ENCODE peak calls at places on chromosomes 12 and 14, in six cellular contexts. I, G, J, W, Z and S are unnamed samples.

GRCh38 chr14:32514236-32514635 is 185.1 kb downstream of the AKAP6 start:
- DNase-seq in W (peak), J (no peak), Z (peak), I (no peak), G (no peak), S (no peak)

GRCh38 chr12:89884365-89884915 is 175.8 kb upstream of the ATP2B1 start:
- DNase-seq in W (no peak), J (no peak), Z (peak), I (no peak), G (no peak), S (no peak)

GRCh38 chr12:12836571-12836970 is 23.4 kb downstream of the DDX47 start:
- DNase-seq in Z (no peak), W (no peak), J (no peak), I (no peak), G (no peak), S (no peak)

GRCh38 chr12:132576701-132577100 is 33.7 kb downstream of the LRCOL1 start:
- DNase-seq in W (no peak), I (no peak), J (no peak), G (no peak), Z (no peak), S (no peak)

GRCh38 chr14:94748667-94749347 is 21.1 kb downstream of the GSC start:
- DNase-seq in I (no peak), Z (peak), J (no peak), W (peak), G (no peak), S (peak)

GRCh38 chr12:56951582-56952339 is 5.6 kb downstream of the RDH16 start:
- DNase-seq in Z (no peak), W (no peak), J (no peak), I (no peak), G (no peak), S (no peak)

GRCh38 chr14:23537351-23538048 is 14.1 kb downstream of the ZFHX2 start:
- DNase-seq in J (peak), W (peak), Z (no peak), G (no peak), I (no peak), S (peak)

GRCh38 chr14:56341766-56342418 is 223.7 kb downstream of the PELI2 start:
- DNase-seq in Z (peak), J (peak), G (no peak), W (no peak), I (no peak), S (no peak)

GRCh38 chr14:50615566-50615965 is 52.5 kb downstream of the SAV1 start:
- DNase-seq in G (no peak), J (no peak), I (no peak), W (no peak), Z (no peak), S (no peak)

GRCh38 chr14:58844544-58844943 is 206.8 kb downstream of the DACT1 start:
- DNase-seq in W (no peak), I (no peak), Z (no peak), J (no peak), G (no peak), S (no peak)

GRCh38 chr12:67632005-67632404 is 16.5 kb upstream of the DYRK2 start:
- DNase-seq in W (no peak), Z (no peak), J (no peak), I (no peak), G (no peak), S (no peak)

GRCh38 chr12:32083489-32083888 is 23.2 kb upstream of the BICD1 start:
- DNase-seq in J (no peak), I (no peak), Z (peak), G (no peak), W (peak), S (no peak)

GRCh38 chr12:401235-402126 is at the start of gene CCDC77:
- DNase-seq in J (peak), W (peak), I (no peak), G (peak), Z (peak), S (no peak)

GRCh38 chr12:67572492-67572891 is 76.1 kb upstream of the DYRK2 start:
- DNase-seq in Z (no peak), G (no peak), J (no peak), W (peak), I (no peak), S (no peak)

GRCh38 chr12:15278816-15279658 is 43.3 kb upstream of the PTPRO start:
- DNase-seq in W (peak), I (no peak), Z (peak), J (peak), G (no peak), S (no peak)

GRCh38 chr12:99611117-99611516 is 36.4 kb upstream of the GARIN6 start:
- DNase-seq in W (peak), I (no peak), J (no peak), G (no peak), Z (no peak), S (no peak)

GRCh38 chr12:109760031-109760929 is 46.7 kb downstream of the FAM222A start:
- DNase-seq in J (peak), Z (no peak), G (no peak), I (no peak), W (no peak), S (no peak)

GRCh38 chr12:24723759-24724158 is 225.1 kb downstream of the BCAT1 start:
- DNase-seq in W (no peak), G (no peak), J (no peak), Z (no peak), I (no peak), S (no peak)

GRCh38 chr12:90166671-90167070 is 458.0 kb upstream of the ATP2B1 start:
- DNase-seq in I (no peak), G (no peak), W (no peak), J (no peak), Z (no peak), S (no peak)

GRCh38 chr14:21668377-21668776 is 5.2 kb downstream of the OR4E1 start:
- DNase-seq in I (no peak), G (no peak), W (peak), Z (peak), J (no peak), S (no peak)

GRCh38 chr14:33297565-33297964 is 358.9 kb downstream of the NPAS3 start:
- DNase-seq in J (peak), G (no peak), I (no peak), W (no peak), Z (peak), S (no peak)

GRCh38 chr12:89469361-89469760 is 55.2 kb downstream of the GALNT4 start:
- DNase-seq in Z (peak), G (no peak), W (no peak), J (no peak), I (no peak), S (no peak)

GRCh38 chr14:65832431-65833253 is 420.1 kb downstream of the FUT8 start:
- DNase-seq in J (no peak), G (no peak), W (peak), I (no peak), Z (peak), S (no peak)